ENCODE peak calls at places on chromosome 5, in eight cellular contexts. I, S, A, P, M, G, B and F are unnamed samples.

GRCh38 chr5:35780236-35780635 is 76.5 kb upstream of the IL7R start:
- DNase-seq in I (no peak), S (no peak), A (no peak), P (peak; percentile 27), M (no peak), G (no peak), B (no peak), F (peak; percentile 44)

GRCh38 chr5:170254056-170254455 is 21.3 kb downstream of the C5orf58 start:
- DNase-seq in I (no peak), S (no peak), A (peak; percentile 83), P (no peak), M (no peak), G (no peak), B (peak; percentile 9), F (peak; percentile 65)

GRCh38 chr5:93915142-93915553 is 173.7 kb upstream of the POU5F2 start:
- DNase-seq in I (no peak), S (peak; percentile 51), A (no peak), P (no peak), M (no peak), G (peak; percentile 77), B (peak; percentile 5), F (no peak)

GRCh38 chr5:67124556-67124955 is 72.0 kb downstream of the CD180 start:
- DNase-seq in I (no peak), S (no peak), A (no peak), P (no peak), M (no peak), G (no peak), B (no peak), F (no peak)

GRCh38 chr5:133746834-133747233 is 134.5 kb upstream of the FSTL4 start:
- DNase-seq in I (no peak), S (no peak), A (no peak), P (peak; percentile 24), M (no peak), G (no peak), B (no peak), F (no peak)

GRCh38 chr5:98722188-98722587 is 51.3 kb upstream of the RGMB start:
- DNase-seq in I (no peak), S (no peak), A (no peak), P (no peak), M (no peak), G (no peak), B (no peak), F (no peak)

GRCh38 chr5:106451998-106452397 is 1218.7 kb downstream of the EFNA5 start:
- DNase-seq in I (no peak), S (peak; percentile 6), A (no peak), P (no peak), M (no peak), G (no peak), B (no peak), F (no peak)

GRCh38 chr5:150298701-150299451 is 3.8 kb downstream of the ARSI start:
- DNase-seq in I (no peak), S (peak; percentile 75), A (peak; percentile 95), P (no peak), M (peak; percentile 73), G (peak; percentile 88), B (peak; percentile 71), F (no peak)

GRCh38 chr5:67015577-67016290 is 180.9 kb downstream of the CD180 start:
- DNase-seq in I (no peak), S (peak; percentile 19), A (peak; percentile 69), P (no peak), M (no peak), G (peak; percentile 39), B (no peak), F (no peak)

GRCh38 chr5:1437452-1437851 is 7.8 kb downstream of the SLC6A3 start:
- DNase-seq in I (no peak), S (peak; percentile 67), A (peak; percentile 87), P (no peak), M (no peak), G (peak; percentile 56), B (no peak), F (no peak)

GRCh38 chr5:84436866-84437265 is 52.2 kb upstream of the EDIL3 start:
- DNase-seq in I (no peak), S (no peak), A (no peak), P (no peak), M (no peak), G (no peak), B (no peak), F (no peak)

GRCh38 chr5:32848681-32849080 is 137.6 kb downstream of the NPR3 start:
- DNase-seq in I (no peak), S (no peak), A (no peak), P (no peak), M (no peak), G (peak; percentile 23), B (no peak), F (no peak)

GRCh38 chr5:5126444-5126843 is 13.7 kb upstream of the ADAMTS16 start:
- DNase-seq in I (no peak), S (no peak), A (peak; percentile 85), P (no peak), M (no peak), G (no peak), B (peak; percentile 44), F (no peak)

GRCh38 chr5:129899454-129899853 is 4.8 kb upstream of the CHSY3 start:
- DNase-seq in I (no peak), S (no peak), A (no peak), P (no peak), M (no peak), G (peak; percentile 60), B (no peak), F (no peak)

GRCh38 chr5:58887721-58888409 is 305.0 kb downstream of the RAB3C start:
- DNase-seq in I (peak; percentile 63), S (no peak), A (no peak), P (no peak), M (peak; percentile 65), G (peak; percentile 66), B (no peak), F (no peak)

GRCh38 chr5:137753227-137753985 is 757 bp downstream of the HNRNPA0 start:
- DNase-seq in I (peak; percentile 64), S (peak; percentile 37), A (no peak), P (peak; percentile 38), M (peak; percentile 44), G (no peak), B (no peak), F (peak; percentile 28)

GRCh38 chr5:132052520-132052919 is 7.9 kb upstream of the IL3 start:
- DNase-seq in I (no peak), S (no peak), A (no peak), P (no peak), M (no peak), G (no peak), B (no peak), F (no peak)

GRCh38 chr5:50711280-50711679 is 44.8 kb downstream of the PARP8 start:
- DNase-seq in I (peak; percentile 12), S (peak; percentile 9), A (peak; percentile 9), P (peak; percentile 89), M (no peak), G (no peak), B (no peak), F (peak; percentile 48)

GRCh38 chr5:173010021-173010420 is 26.4 kb downstream of the ATP6V0E1 start:
- DNase-seq in I (no peak), S (no peak), A (no peak), P (no peak), M (no peak), G (no peak), B (no peak), F (no peak)

GRCh38 chr5:116046261-116046660 is 14.0 kb downstream of the ARL14EPL start:
- DNase-seq in I (no peak), S (no peak), A (no peak), P (no peak), M (no peak), G (no peak), B (no peak), F (no peak)
- H3K27ac ChIP-seq in I (no peak overlapping the region), S (no peak overlapping the region), A (no peak overlapping the region), P (no peak overlapping the region), M (no peak overlapping the region), G (no peak overlapping the region), B (no peak overlapping the region), F (no peak overlapping the region)

GRCh38 chr5:101045689-101046088 is 142.6 kb upstream of the ST8SIA4 start:
- DNase-seq in I (no peak), S (no peak), A (no peak), P (no peak), M (no peak), G (peak; percentile 18), B (no peak), F (no peak)
- TF ChIP-seq CTCF in I (no peak), S (peak; percentile 38), A (no peak), P (peak; percentile 46), M (no peak), G (no peak), B (no peak), F (peak; percentile 52)

DNA sequence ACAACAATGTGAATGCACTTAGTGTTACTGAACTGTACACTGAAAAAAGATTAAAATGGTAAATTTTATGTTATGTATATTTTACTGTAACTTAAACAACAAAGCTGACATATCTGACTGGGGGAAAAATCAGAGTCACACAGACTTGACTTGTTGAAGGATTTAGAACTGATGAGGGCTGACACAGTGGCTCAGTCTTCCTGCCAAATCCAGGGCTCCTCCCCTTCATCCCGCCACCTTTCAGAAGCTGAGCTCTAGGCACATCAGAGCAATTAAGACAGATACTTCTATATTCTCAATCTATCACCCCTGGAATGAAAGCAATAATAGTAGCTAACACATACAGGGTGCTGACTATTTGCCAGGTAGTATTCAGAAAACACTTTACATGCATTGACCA is 27.7 kb upstream of the TAS2R1 start:
- DNase-seq in I (no peak), S (no peak), A (no peak), P (no peak), M (no peak), G (no peak), B (no peak), F (no peak)
- H3K27ac ChIP-seq in I (no peak overlapping the region), S (no peak overlapping the region), A (no peak overlapping the region), P (no peak overlapping the region), M (no peak overlapping the region), G (no peak overlapping the region), B (no peak overlapping the region), F (no peak overlapping the region)

GRCh38 chr5:139403418-139403786 is 487 bp downstream of the SPATA24 start:
- DNase-seq in I (no peak), S (no peak), A (no peak), P (no peak), M (no peak), G (no peak), B (no peak), F (no peak)

GRCh38 chr5:139402561-139403158 is 1.2 kb downstream of the SPATA24 start:
- DNase-seq in I (peak; percentile 37), S (no peak), A (no peak), P (peak; percentile 56), M (no peak), G (peak; percentile 38), B (no peak), F (no peak)

GRCh38 chr5:139404484-139404840 is 573 bp upstream of the SPATA24 start:
- DNase-seq in I (no peak), S (no peak), A (no peak), P (peak; percentile 41), M (no peak), G (no peak), B (no peak), F (no peak)

GRCh38 chr5:139401546-139401945 is 2.3 kb downstream of the SPATA24 start:
- DNase-seq in I (peak; percentile 13), S (no peak), A (no peak), P (no peak), M (no peak), G (no peak), B (no peak), F (no peak)

GRCh38 chr5:139403787-139404483 is at the start of gene SPATA24:
- DNase-seq in I (peak; percentile 95), S (peak; percentile 99), A (peak; percentile 99), P (peak; percentile 99), M (peak; percentile 99), G (peak; percentile 99), B (peak; percentile 85), F (peak; percentile 98)
- TF ChIP-seq CTCF in I (no peak), S (no peak), A (no peak), P (no peak), M (no peak), G (no peak), B (no peak), F (no peak)

GRCh38 chr5:68215888-68216736 is 556 bp downstream of the PIK3R1 start:
- DNase-seq in I (peak; percentile 46), S (peak; percentile 53), A (peak; percentile 67), P (peak; percentile 87), M (peak; percentile 62), G (peak; percentile 45), B (no peak), F (peak; percentile 40)
- H3K27ac ChIP-seq in I (peak overlapping the region; percentile 95), S (peak overlapping the region; percentile 95), A (peak overlapping the region; percentile 98), P (peak overlapping the region; percentile 84), M (peak overlapping the region; percentile 99), G (peak overlapping the region; percentile 93), B (peak overlapping the region; percentile 63), F (peak overlapping the region; percentile 65)